ENCODE peak calls at places on chromosomes 7 and 10, in six cellular contexts. I is HepG2, R is SK-N-SH, K is H1, E is GM12878, X is K562. V is an unnamed sample.

GRCh38 chr10:86670290-86670811 is 2.0 kb downstream of the LDB3 start:
- DNase-seq in I (no peak), R (no peak), K (no peak), E (no peak), X (no peak), V (no peak)

GRCh38 chr10:100969175-100970075 is at the start of gene SEMA4G:
- DNase-seq in I (peak), R (peak), K (peak), E (no peak), X (peak), V (peak)

GRCh38 chr10:1166101-1166827 is 110.1 kb downstream of the WDR37 start:
- DNase-seq in I (no peak), R (no peak), K (no peak), E (no peak), X (no peak), V (no peak)

GRCh38 chr7:98321301-98321700 is 39.8 kb downstream of the BRI3 start:
- DNase-seq in I (no peak), R (no peak), K (no peak), E (no peak), X (no peak), V (no peak)

GRCh38 chr7:132865766-132866531 is 215.9 kb downstream of the CHCHD3 start:
- DNase-seq in I (peak), R (no peak), K (no peak), E (no peak), X (no peak), V (no peak)

GRCh38 chr7:45292481-45292880 is 134.9 kb downstream of the RAMP3 start:
- DNase-seq in I (no peak), R (peak), K (no peak), E (no peak), X (no peak), V (no peak)

GRCh38 chr7:88276605-88277153 is 30.0 kb downstream of the STEAP4 start:
- DNase-seq in I (no peak), R (no peak), K (no peak), E (no peak), X (no peak), V (no peak)

GRCh38 chr10:113585949-113586348 is 33.1 kb downstream of the HABP2 start:
- DNase-seq in I (peak), R (no peak), K (no peak), E (no peak), X (peak), V (no peak)

GRCh38 chr7:98085674-98086073 is 21.0 kb upstream of the LMTK2 start:
- DNase-seq in I (no peak), R (no peak), K (no peak), E (no peak), X (no peak), V (no peak)

GRCh38 chr7:16420329-16420648 is 1.0 kb downstream of the CRPPA start:
- DNase-seq in I (no peak), R (no peak), K (no peak), E (no peak), X (no peak), V (no peak)

GRCh38 chr10:119207713-119208552 is 562 bp downstream of the GRK5 start:
- DNase-seq in I (peak), R (peak), K (no peak), E (no peak), X (peak), V (no peak)

GRCh38 chr10:88474884-88475844 is 108.0 kb downstream of the RNLS start:
- DNase-seq in I (no peak), R (no peak), K (no peak), E (no peak), X (no peak), V (no peak)

GRCh38 chr10:48776528-48776927 is 91.9 kb downstream of the WDFY4 start:
- DNase-seq in I (no peak), R (no peak), K (no peak), E (no peak), X (peak), V (no peak)

GRCh38 chr7:93117852-93118530 is at the start of gene SAMD9:
- DNase-seq in I (peak), R (peak), K (no peak), E (peak), X (no peak), V (peak)

GRCh38 chr7:76400248-76400647 is 9.2 kb downstream of the SSC4D start:
- DNase-seq in I (no peak), R (no peak), K (no peak), E (no peak), X (no peak), V (no peak)

GRCh38 chr7:149199234-149199990 is 4.1 kb downstream of the ZNF282 start:
- DNase-seq in I (no peak), R (no peak), K (no peak), E (no peak), X (no peak), V (no peak)

GRCh38 chr10:132443998-132444876 is 47.2 kb downstream of the PWWP2B start:
- DNase-seq in I (no peak), R (no peak), K (no peak), E (no peak), X (peak), V (peak)

GRCh38 chr10:70174058-70174741 is 3.9 kb upstream of the SAR1A start:
- DNase-seq in I (peak), R (no peak), K (no peak), E (no peak), X (no peak), V (peak)

GRCh38 chr7:2639994-2640830 is 8.4 kb downstream of the TTYH3 start:
- DNase-seq in I (no peak), R (peak), K (no peak), E (no peak), X (no peak), V (no peak)
- TF ChIP-seq GABPA in I (no peak), R (no peak), K (no peak), E (no peak), X (no peak), V (no peak)

DNA sequence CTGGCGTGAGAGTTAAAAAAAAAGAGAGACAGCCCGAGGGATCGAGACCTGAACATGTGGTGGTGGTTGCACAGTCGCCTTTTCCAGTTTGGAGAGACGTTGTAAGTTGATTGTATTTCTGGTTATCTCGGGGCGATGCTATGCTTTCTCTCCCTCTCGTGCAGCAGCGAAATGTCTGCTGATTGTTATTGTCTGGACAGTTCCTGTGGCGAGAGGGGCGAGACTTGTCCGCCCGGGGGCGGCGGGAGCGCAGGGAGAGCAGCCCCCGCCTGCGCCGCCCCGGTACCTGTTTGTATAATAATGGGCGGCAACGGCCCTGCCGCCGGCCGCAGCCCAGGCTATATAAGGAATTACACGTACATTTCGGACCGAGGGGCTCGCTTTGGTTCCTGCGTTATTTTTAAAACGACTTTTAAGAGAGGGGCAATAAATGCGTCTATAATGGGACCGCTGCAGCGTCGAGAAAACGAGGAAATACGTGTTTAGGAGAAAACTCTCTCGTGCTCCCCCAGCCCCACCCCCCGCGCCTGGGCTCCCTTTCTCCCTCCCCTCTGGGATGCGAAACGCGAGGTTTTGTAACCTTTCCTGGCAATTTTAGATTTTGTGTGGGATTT is 1.7 kb downstream of the ZEB1 start:
- DNase-seq in I (peak), R (peak), K (no peak), E (no peak), X (peak), V (no peak)
- H3K27ac ChIP-seq in I (peak), R (peak), K (no peak), E (peak), X (no peak), V (peak)

GRCh38 chr10:44157574-44157973 is 227.3 kb downstream of the CXCL12 start:
- DNase-seq in I (no peak), R (no peak), K (no peak), E (no peak), X (no peak), V (no peak)

GRCh38 chr10:44154956-44155355 is 229.9 kb downstream of the CXCL12 start:
- DNase-seq in I (no peak), R (no peak), K (no peak), E (no peak), X (no peak), V (no peak)

DNA sequence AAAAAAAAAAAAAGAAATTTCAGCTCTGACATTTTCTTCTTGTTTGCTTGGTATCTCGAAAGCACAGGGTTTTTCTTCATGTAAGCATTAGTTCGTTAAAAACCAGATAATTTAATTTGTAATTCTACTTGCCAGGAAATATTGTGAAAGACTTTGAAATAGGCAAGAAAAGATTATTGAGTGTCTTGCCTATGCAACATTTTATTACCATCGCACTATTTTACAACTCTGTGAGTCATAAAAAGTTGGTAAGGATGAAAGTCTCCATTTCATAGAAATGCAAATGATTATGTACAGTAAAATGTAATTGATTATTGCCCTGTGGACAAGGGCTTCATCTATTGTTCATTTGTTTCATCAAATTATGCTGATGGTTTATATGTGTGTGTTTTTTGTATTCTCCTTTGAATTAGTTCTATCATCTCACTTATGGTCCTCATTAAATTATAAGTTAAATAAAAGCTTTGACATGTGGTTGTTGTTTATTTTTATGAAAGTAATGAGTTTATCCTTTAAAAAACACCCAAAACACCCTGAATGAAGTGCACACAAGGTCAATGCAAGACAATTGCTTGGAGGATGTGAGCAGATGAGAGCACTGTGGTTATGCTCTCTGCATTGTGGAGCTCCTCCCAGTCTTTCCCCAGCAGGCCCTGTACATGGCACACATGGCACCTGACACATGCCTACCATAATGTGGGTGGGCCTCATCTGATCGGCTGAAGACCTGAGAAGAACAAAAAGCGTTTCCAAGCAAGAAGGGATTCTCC is 230.8 kb downstream of the CXCL12 start:
- DNase-seq in I (no peak), R (no peak), K (no peak), E (no peak), X (no peak), V (no peak)
- H3K4me3 ChIP-seq in I (no peak), R (no peak), K (no peak), E (no peak), X (no peak), V (no peak)

GRCh38 chr10:95337761-95338160 is 47.0 kb upstream of the PDLIM1 start:
- DNase-seq in I (no peak), R (no peak), K (no peak), E (no peak), X (no peak), V (no peak)
- TF ChIP-seq GABPA in I (no peak), R (no peak), K (no peak), E (no peak), X (no peak), V (no peak)

DNA sequence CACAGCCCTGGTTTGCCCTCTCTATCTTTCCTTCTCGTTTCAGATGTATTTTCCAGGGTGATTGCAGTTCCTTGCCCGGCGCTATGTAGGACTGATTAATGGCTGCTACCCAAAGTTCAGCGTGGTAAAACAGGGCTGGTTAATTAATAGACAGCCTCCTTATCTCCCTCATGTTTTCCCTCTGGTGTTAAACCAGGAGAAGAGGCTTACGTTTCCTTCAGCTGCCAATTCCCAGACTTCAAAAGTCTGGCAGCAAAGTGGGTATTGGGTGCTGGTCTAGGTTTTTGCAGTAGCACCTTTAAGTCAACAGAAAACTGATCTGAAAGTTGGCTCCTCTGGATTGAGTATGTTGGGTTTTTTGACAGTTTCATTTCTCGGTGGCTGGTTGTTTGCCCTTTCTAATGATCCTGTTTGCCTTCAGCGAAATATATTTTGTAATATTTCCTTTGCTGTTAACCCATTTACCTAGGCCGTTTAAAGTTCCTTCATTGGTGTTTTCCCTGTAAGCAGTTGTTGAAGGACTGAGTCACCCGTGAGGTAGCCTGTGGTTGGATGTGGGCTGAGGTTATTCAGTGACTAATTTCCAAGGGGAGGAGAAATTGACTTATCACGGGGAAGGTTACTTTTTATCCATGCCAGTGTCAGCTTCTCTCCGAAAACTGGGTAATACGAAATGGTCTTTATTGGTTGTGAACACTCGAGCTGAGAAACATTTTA is 257.1 kb downstream of the KIAA1217 start:
- DNase-seq in I (peak), R (no peak), K (no peak), E (peak), X (no peak), V (no peak)
- H3K27ac ChIP-seq in I (peak), R (peak), K (no peak), E (no peak), X (no peak), V (no peak)

GRCh38 chr10:96374004-96374403 is 15.2 kb upstream of the OPALIN start:
- DNase-seq in I (no peak), R (no peak), K (no peak), E (no peak), X (no peak), V (no peak)

GRCh38 chr10:96376483-96376882 is 17.7 kb upstream of the OPALIN start:
- DNase-seq in I (no peak), R (no peak), K (no peak), E (no peak), X (no peak), V (no peak)

GRCh38 chr10:96374985-96375830 is 16.4 kb upstream of the OPALIN start:
- DNase-seq in I (peak), R (peak), K (peak), E (peak), X (peak), V (peak)

GRCh38 chr10:96377816-96378294 is 19.1 kb upstream of the OPALIN start:
- DNase-seq in I (peak), R (no peak), K (no peak), E (no peak), X (peak), V (no peak)

GRCh38 chr10:96374639-96374984 is 15.8 kb upstream of the OPALIN start:
- DNase-seq in I (no peak), R (peak), K (peak), E (no peak), X (peak), V (no peak)
- H3K4me3 ChIP-seq in I (no peak), R (no peak), K (peak), E (no peak), X (peak), V (peak)

DNA sequence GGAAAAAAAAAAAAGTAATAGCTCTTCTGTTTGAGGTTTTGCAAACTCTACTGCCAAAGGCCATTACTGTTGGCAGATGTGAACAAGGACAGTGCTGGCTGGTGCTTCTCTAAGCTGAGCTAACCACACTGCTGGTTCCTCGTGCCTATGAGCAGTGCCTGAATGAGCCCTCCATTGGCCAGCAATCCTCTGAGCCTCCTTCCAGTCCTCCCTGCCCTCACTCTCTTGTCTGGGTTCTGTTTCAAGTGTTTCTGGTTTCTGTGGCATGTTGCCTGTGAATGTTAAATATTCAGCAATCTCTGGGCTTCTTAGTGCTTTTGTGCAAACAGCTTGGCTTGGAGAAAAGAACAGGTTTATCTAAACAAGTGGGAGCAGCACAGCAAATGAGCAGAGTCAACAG is 161.3 kb upstream of the AUTS2 start:
- DNase-seq in I (no peak), R (no peak), K (no peak), E (no peak), X (no peak), V (no peak)
- TF ChIP-seq GABPA in I (no peak), R (no peak), K (no peak), E (no peak), X (no peak), V (no peak)

V was measured in HL-60.